ENCODE peak calls at places on chromosome 6, in nine cellular contexts. W, P, J, O, I, M, G, B and Q are unnamed samples.

GRCh38 chr6:30928677-30929076 is 3.3 kb downstream of the SFTA2 start:
- DNase-seq in W (no peak), P (no peak), J (no peak), O (no peak), I (no peak), M (no peak), G (no peak), B (no peak), Q (no peak)

GRCh38 chr6:18055098-18055497 is 67.4 kb downstream of the NHLRC1 start:
- DNase-seq in W (no peak), P (no peak), J (no peak), O (no peak), I (no peak), M (no peak), G (no peak), B (no peak), Q (no peak)

GRCh38 chr6:111471533-111471932 is 11.5 kb downstream of the REV3L start:
- DNase-seq in W (no peak), P (no peak), J (no peak), O (no peak), I (no peak), M (no peak), G (no peak), B (no peak), Q (no peak)

GRCh38 chr6:9783567-9783966 is 631.3 kb downstream of the TFAP2A start:
- DNase-seq in W (no peak), P (no peak), J (no peak), O (no peak), I (peak; percentile 27), M (no peak), G (no peak), B (no peak), Q (no peak)

GRCh38 chr6:159899994-159900745 is 9.4 kb downstream of the MAS1 start:
- DNase-seq in W (no peak), P (no peak), J (no peak), O (no peak), I (peak; percentile 77), M (peak; percentile 92), G (no peak), B (no peak), Q (no peak)

GRCh38 chr6:105844275-105844848 is 241.8 kb upstream of the PRDM1 start:
- DNase-seq in W (no peak), P (no peak), J (no peak), O (peak; percentile 67), I (no peak), M (peak; percentile 42), G (no peak), B (no peak), Q (peak; percentile 60)

GRCh38 chr6:170444811-170445211 is 108.3 kb downstream of the PSMB1 start:
- DNase-seq in W (no peak), P (no peak), J (no peak), O (peak; percentile 50), I (no peak), M (no peak), G (no peak), B (no peak), Q (peak; percentile 45)

GRCh38 chr6:110520992-110521543 is 44.7 kb upstream of the SLC22A16 start:
- DNase-seq in W (no peak), P (no peak), J (no peak), O (no peak), I (no peak), M (no peak), G (no peak), B (no peak), Q (no peak)

GRCh38 chr6:43037706-43038105 is 15.9 kb downstream of the CUL7 start:
- DNase-seq in W (no peak), P (no peak), J (no peak), O (no peak), I (no peak), M (no peak), G (no peak), B (no peak), Q (no peak)

GRCh38 chr6:47440722-47441121 is 36.9 kb upstream of the CD2AP start:
- DNase-seq in W (peak; percentile 44), P (no peak), J (no peak), O (no peak), I (no peak), M (no peak), G (no peak), B (no peak), Q (no peak)

GRCh38 chr6:105188251-105188650 is 8.4 kb upstream of the POPDC3 start:
- DNase-seq in W (no peak), P (no peak), J (no peak), O (no peak), I (no peak), M (no peak), G (no peak), B (no peak), Q (no peak)

GRCh38 chr6:11614534-11615213 is 77.1 kb downstream of the TMEM170B start:
- DNase-seq in W (no peak), P (no peak), J (no peak), O (no peak), I (no peak), M (no peak), G (no peak), B (no peak), Q (no peak)